ENCODE peak calls at places on chromosomes 13 and 19, in ten cellular contexts. R is GM03348, U is lower leg skin, Y is GF-D8, B is cardiac muscle cell, M is ovary, P is psoas muscle, A is G401, V is thoracic aorta, K is ELF-1. G is an unnamed sample.

GRCh38 chr13:49354719-49355118 is 89.1 kb downstream of the CAB39L start:
- DNase-seq in A (no peak), M (no peak), K (no peak), Y (no peak), P (no peak), U (no peak), B (no peak), V (no peak), R (no peak), G (no peak)

GRCh38 chr13:45370922-45371406 is 30.0 kb upstream of the TPT1 start:
- DNase-seq in M (peak), Y (no peak), B (peak), A (peak), U (peak), P (peak), R (peak), K (peak), V (peak), G (peak)

GRCh38 chr19:35991731-35992450 is 3.1 kb upstream of the SDHAF1 start:
- DNase-seq in V (no peak), B (peak), R (no peak), A (no peak), K (no peak), P (no peak), Y (no peak), M (no peak), U (no peak), G (no peak)

GRCh38 chr19:33550741-33551140 is 29.1 kb upstream of the PEPD start:
- DNase-seq in A (no peak), V (no peak), B (no peak), U (no peak), M (peak), K (no peak), R (no peak), P (no peak), Y (no peak), G (no peak)

GRCh38 chr13:29934531-29935308 is 84.3 kb upstream of the UBL3 start:
- DNase-seq in P (no peak), Y (no peak), U (no peak), V (no peak), K (no peak), A (no peak), B (no peak), R (no peak), M (no peak), G (no peak)

GRCh38 chr13:99218545-99218944 is 17.9 kb downstream of the UBAC2 start:
- DNase-seq in P (peak), M (no peak), U (no peak), R (no peak), B (no peak), Y (no peak), A (peak), K (peak), V (no peak), G (no peak)

GRCh38 chr19:2271516-2272103 is 10.4 kb downstream of the PEAK3 start:
- DNase-seq in M (no peak), P (peak), R (peak), Y (no peak), K (peak), A (peak), B (peak), V (no peak), U (no peak), G (no peak)

GRCh38 chr13:75812751-75813181 is 176.6 kb downstream of the LMO7 start:
- DNase-seq in M (no peak), U (no peak), B (peak), K (no peak), R (no peak), P (no peak), A (no peak), V (no peak), Y (no peak), G (no peak)

GRCh38 chr13:78265098-78265497 is 338.3 kb downstream of the POU4F1 start:
- DNase-seq in K (no peak), P (no peak), V (no peak), Y (no peak), U (no peak), M (no peak), A (no peak), B (no peak), R (no peak), G (no peak)

GRCh38 chr19:48997972-48998371 is 4.3 kb downstream of the RUVBL2 start:
- DNase-seq in K (peak), M (no peak), V (no peak), B (peak), Y (no peak), P (peak), A (peak), U (no peak), R (peak), G (no peak)

GRCh38 chr13:43272866-43273265 is 249.5 kb downstream of the DNAJC15 start:
- DNase-seq in U (no peak), R (no peak), B (no peak), K (no peak), P (no peak), Y (no peak), M (no peak), A (no peak), V (no peak), G (no peak)

GRCh38 chr13:101639711-101640110 is 187.2 kb downstream of the ITGBL1 start:
- DNase-seq in V (no peak), R (no peak), U (no peak), Y (no peak), P (no peak), A (no peak), K (no peak), B (no peak), M (no peak), G (no peak)

GRCh38 chr19:56142087-56142787 is 1.1 kb downstream of the ZNF444 start:
- DNase-seq in A (no peak), V (no peak), U (no peak), P (no peak), K (peak), M (no peak), Y (no peak), B (no peak), R (no peak), G (no peak)

GRCh38 chr13:23600534-23600933 is 30.3 kb downstream of the TNFRSF19 start:
- DNase-seq in R (no peak), B (no peak), M (no peak), Y (no peak), U (no peak), K (no peak), A (no peak), V (no peak), P (no peak), G (no peak)

GRCh38 chr13:95146486-95146885 is 154.8 kb downstream of the ABCC4 start:
- DNase-seq in B (no peak), M (no peak), A (no peak), Y (no peak), K (no peak), V (no peak), U (no peak), R (no peak), P (no peak), G (no peak)

GRCh38 chr13:32969516-32969941 is 46.7 kb upstream of the KL start:
- DNase-seq in B (peak), A (no peak), R (peak), P (no peak), M (no peak), U (no peak), Y (no peak), V (no peak), K (no peak), G (no peak)

GRCh38 chr13:24270639-24271131 is 38.7 kb upstream of the C1QTNF9 start:
- DNase-seq in Y (peak), R (peak), M (peak), B (peak), K (peak), V (no peak), A (peak), U (no peak), P (peak), G (no peak)